ENCODE peak calls at places on chromosomes 7 and 10, in eight cellular contexts. E is AG08395; X is stimulated activated CD4-positive, alpha-beta T cell treated with anti-CD3 and anti-CD28 coated beads, TNF-alpha, amount 100 ng/mL, for 4 hours; Y is kidney glomerular epithelial cell; U is EH; L is COR-L47; G is GM19239; H is T47D. R is an unnamed sample.

GRCh38 chr10:132463333-132464255 is 66.6 kb downstream of the PWWP2B start:
- DNase-seq in E (no peak), X (no peak), Y (no peak), U (no peak), L (no peak), G (no peak), H (no peak), R (no peak)

GRCh38 chr10:103197177-103197576 is 4.1 kb upstream of the NT5C2 start:
- DNase-seq in E (peak; percentile 90), X (no peak), Y (peak; percentile 32), U (peak; percentile 85), L (no peak), G (no peak), H (no peak), R (no peak)

GRCh38 chr7:46468753-46469356 is 547.8 kb upstream of the IGFBP3 start:
- DNase-seq in E (no peak), X (no peak), Y (no peak), U (no peak), L (peak; percentile 1), G (no peak), H (no peak), R (no peak)

GRCh38 chr7:156173346-156173745 is 361.1 kb upstream of the SHH start:
- DNase-seq in E (no peak), X (no peak), Y (no peak), U (no peak), L (no peak), G (no peak), H (no peak), R (no peak)

GRCh38 chr7:155583636-155584035 is 37.3 kb upstream of the CNPY1 start:
- DNase-seq in E (no peak), X (no peak), Y (no peak), U (no peak), L (no peak), G (no peak), H (no peak), R (no peak)

GRCh38 chr10:133100706-133101463 is 13.2 kb downstream of the ADGRA1 start:
- DNase-seq in E (no peak), X (no peak), Y (no peak), U (peak; percentile 9), L (no peak), G (no peak), H (no peak), R (no peak)

GRCh38 chr7:150481207-150481920 is 30.9 kb downstream of the GIMAP8 start:
- DNase-seq in E (no peak), X (peak; percentile 10), Y (no peak), U (no peak), L (no peak), G (no peak), H (no peak), R (no peak)

GRCh38 chr10:131063311-131063710 is 248.2 kb downstream of the TCERG1L start:
- DNase-seq in E (no peak), X (no peak), Y (no peak), U (no peak), L (no peak), G (no peak), H (no peak), R (no peak)

GRCh38 chr10:16518822-16519221 is 2.9 kb downstream of the C1QL3 start:
- DNase-seq in E (no peak), X (no peak), Y (no peak), U (no peak), L (no peak), G (no peak), H (no peak), R (no peak)

R was measured in activated T-helper 9 cell treated with anti-CD3 and anti-CD28 coated beads, Interleukin-2, amount 50 U/mL, for 16 hours.